ENCODE peak calls at places on chromosomes 16 and 17, in four cellular contexts. One of them, this sample, is unnamed. For H3K4me1, the result is how much of the 10 kb centered on the place peaks cover.

GRCh38 chr16:31201511-31202401 is 804 bp downstream of the PYCARD start:
- DNase-seq in cardiac muscle cell: no peak
- DNase-seq in ovary: peak
- DNase-seq in body of pancreas: peak
- DNase-seq in this sample: peak

GRCh38 chr17:49703557-49704277 is 4.0 kb downstream of the SLC35B1 start:
- DNase-seq in ovary: no peak
- DNase-seq in cardiac muscle cell: peak
- DNase-seq in body of pancreas: peak
- DNase-seq in this sample: no peak

GRCh38 chr17:33642002-33642401 is 348.9 kb upstream of the ASIC2 start:
- DNase-seq in cardiac muscle cell: no peak
- DNase-seq in ovary: no peak
- DNase-seq in body of pancreas: no peak
- DNase-seq in this sample: no peak

GRCh38 chr16:1116693-1117077 is 20.6 kb upstream of the C1QTNF8 start:
- DNase-seq in cardiac muscle cell: no peak
- DNase-seq in body of pancreas: no peak
- DNase-seq in ovary: no peak
- DNase-seq in this sample: no peak

GRCh38 chr17:73705594-73705993 is 61.3 kb upstream of the SDK2 start:
- DNase-seq in ovary: no peak
- DNase-seq in cardiac muscle cell: peak
- DNase-seq in body of pancreas: peak
- DNase-seq in this sample: no peak

GRCh38 chr16:15604460-15605390 is 38.2 kb downstream of the MARF1 start:
- DNase-seq in ovary: no peak
- DNase-seq in body of pancreas: no peak
- DNase-seq in cardiac muscle cell: peak
- DNase-seq in this sample: no peak

GRCh38 chr17:45003877-45004276 is 35.8 kb upstream of the C1QL1 start:
- DNase-seq in cardiac muscle cell: no peak
- DNase-seq in body of pancreas: no peak
- DNase-seq in ovary: no peak
- DNase-seq in this sample: no peak

GRCh38 chr16:66152841-66153525 is 213.5 kb upstream of the CDH5 start:
- DNase-seq in ovary: no peak
- DNase-seq in body of pancreas: no peak
- DNase-seq in cardiac muscle cell: peak
- DNase-seq in this sample: no peak

GRCh38 chr17:80289631-80290030 is 29.0 kb downstream of the RNF213 start:
- DNase-seq in body of pancreas: no peak
- DNase-seq in cardiac muscle cell: no peak
- DNase-seq in ovary: no peak
- DNase-seq in this sample: no peak

GRCh38 chr17:47995241-47995935 is 24.5 kb downstream of the CDK5RAP3 start:
- DNase-seq in ovary: no peak
- DNase-seq in cardiac muscle cell: no peak
- DNase-seq in body of pancreas: peak
- DNase-seq in this sample: no peak

GRCh38 chr17:69460963-69461922 is 46.7 kb downstream of the MAP2K6 start:
- DNase-seq in ovary: no peak
- DNase-seq in body of pancreas: no peak
- DNase-seq in cardiac muscle cell: no peak
- DNase-seq in this sample: no peak

GRCh38 chr16:89038811-89039735 is 54.6 kb upstream of the ACSF3 start:
- DNase-seq in ovary: no peak
- DNase-seq in cardiac muscle cell: no peak
- DNase-seq in body of pancreas: no peak
- DNase-seq in this sample: peak

GRCh38 chr16:70470927-70471341 is 16.5 kb downstream of the FCSK start:
- DNase-seq in ovary: no peak
- DNase-seq in body of pancreas: peak
- DNase-seq in cardiac muscle cell: peak
- DNase-seq in this sample: peak

GRCh38 chr17:45149669-45150603 is 1.7 kb downstream of the HEXIM1 start:
- DNase-seq in body of pancreas: peak
- DNase-seq in ovary: peak
- DNase-seq in cardiac muscle cell: peak
- DNase-seq in this sample: peak

GRCh38 chr16:728131-728889 is 1.4 kb downstream of the HAGHL start:
- DNase-seq in body of pancreas: peak
- DNase-seq in ovary: no peak
- DNase-seq in cardiac muscle cell: peak
- DNase-seq in this sample: peak

GRCh38 chr17:29589524-29590260 is at the start of gene GIT1:
- DNase-seq in body of pancreas: peak
- DNase-seq in ovary: peak
- DNase-seq in cardiac muscle cell: peak
- DNase-seq in this sample: peak
- H3K4me1 ChIP-seq in body of pancreas: half or more
- H3K4me1 ChIP-seq in ovary: under half
- H3K4me1 ChIP-seq in cardiac muscle cell: under half
- H3K4me1 ChIP-seq in this sample: under half

GRCh38 chr17:17693955-17694228 is 12.6 kb downstream of the RAI1 start:
- DNase-seq in ovary: no peak
- DNase-seq in cardiac muscle cell: no peak
- DNase-seq in body of pancreas: no peak
- DNase-seq in this sample: no peak

GRCh38 chr17:17692353-17693252 is 11.3 kb downstream of the RAI1 start:
- DNase-seq in ovary: no peak
- DNase-seq in cardiac muscle cell: no peak
- DNase-seq in body of pancreas: no peak
- DNase-seq in this sample: peak

GRCh38 chr17:17696075-17696474 is 14.8 kb downstream of the RAI1 start:
- DNase-seq in cardiac muscle cell: no peak
- DNase-seq in body of pancreas: no peak
- DNase-seq in ovary: no peak
- DNase-seq in this sample: no peak

GRCh38 chr17:17693253-17693954 is 12.1 kb downstream of the RAI1 start:
- DNase-seq in body of pancreas: peak
- DNase-seq in cardiac muscle cell: peak
- DNase-seq in ovary: peak
- DNase-seq in this sample: peak

DNA sequence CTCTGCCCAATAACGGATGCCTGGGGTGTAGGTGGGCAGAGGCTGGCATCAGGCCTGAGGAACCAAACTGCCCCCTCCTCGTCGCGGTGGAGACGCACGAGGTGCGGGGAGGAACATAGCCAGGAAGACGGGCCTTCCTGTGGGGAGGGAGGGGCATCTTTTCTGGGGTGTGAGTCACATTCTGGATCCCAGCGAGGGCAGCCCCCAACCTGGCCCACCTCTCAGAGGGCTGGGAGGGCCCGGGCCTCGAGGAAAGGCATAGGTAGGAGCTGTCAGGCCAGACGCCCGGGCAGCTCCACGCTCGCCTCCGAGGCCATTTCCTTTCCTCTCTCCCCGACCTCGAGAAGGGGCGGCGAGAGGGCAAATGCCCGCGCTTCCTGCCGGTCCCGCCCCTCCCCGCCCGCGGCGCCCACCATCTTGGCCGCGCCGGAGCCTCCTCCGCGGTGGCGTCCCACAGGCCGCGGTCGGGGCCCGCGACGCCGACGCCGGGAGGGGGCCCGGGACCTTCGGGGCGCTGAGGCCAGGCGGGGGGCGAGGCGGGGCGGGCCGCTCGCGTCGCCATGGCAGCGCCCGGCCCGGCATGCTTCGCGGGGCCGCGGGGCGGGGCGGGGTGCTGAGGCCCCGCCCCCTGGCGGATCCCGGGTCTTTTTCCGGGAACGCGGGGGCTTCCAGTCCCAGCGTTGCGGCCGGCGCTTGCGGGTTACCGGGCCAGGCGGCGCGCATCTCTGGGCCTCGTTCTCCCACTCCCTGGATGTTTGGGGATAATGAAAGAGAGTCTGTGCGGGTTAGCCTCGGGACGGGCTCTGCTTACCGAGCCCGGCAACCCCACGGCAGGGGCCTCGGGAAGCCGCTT is 13.2 kb downstream of the RAI1 start:
- DNase-seq in ovary: peak
- DNase-seq in cardiac muscle cell: peak
- DNase-seq in body of pancreas: peak
- DNase-seq in this sample: peak
- H3K27ac ChIP-seq in ovary: peak
- H3K27ac ChIP-seq in cardiac muscle cell: peak
- H3K27ac ChIP-seq in body of pancreas: peak
- H3K27ac ChIP-seq in this sample: peak

GRCh38 chr17:8109669-8110455 is 8.5 kb downstream of the ALOXE3 start:
- DNase-seq in cardiac muscle cell: peak
- DNase-seq in ovary: peak
- DNase-seq in body of pancreas: peak
- DNase-seq in this sample: peak
- H3K4me3 ChIP-seq in cardiac muscle cell: peak
- H3K4me3 ChIP-seq in ovary: peak
- H3K4me3 ChIP-seq in body of pancreas: no peak
- H3K4me3 ChIP-seq in this sample: peak

GRCh38 chr17:78920528-78920927 is 4.7 kb downstream of the TIMP2 start:
- DNase-seq in ovary: no peak
- DNase-seq in body of pancreas: no peak
- DNase-seq in cardiac muscle cell: no peak
- DNase-seq in this sample: no peak

GRCh38 chr17:78917451-78918307 is 7.5 kb downstream of the TIMP2 start:
- DNase-seq in body of pancreas: no peak
- DNase-seq in ovary: no peak
- DNase-seq in cardiac muscle cell: no peak
- DNase-seq in this sample: no peak

GRCh38 chr17:78921437-78921971 is 3.7 kb downstream of the TIMP2 start:
- DNase-seq in ovary: peak
- DNase-seq in cardiac muscle cell: peak
- DNase-seq in body of pancreas: peak
- DNase-seq in this sample: peak

GRCh38 chr17:78918979-78919378 is 6.2 kb downstream of the TIMP2 start:
- DNase-seq in body of pancreas: peak
- DNase-seq in ovary: peak
- DNase-seq in cardiac muscle cell: no peak
- DNase-seq in this sample: peak

DNA sequence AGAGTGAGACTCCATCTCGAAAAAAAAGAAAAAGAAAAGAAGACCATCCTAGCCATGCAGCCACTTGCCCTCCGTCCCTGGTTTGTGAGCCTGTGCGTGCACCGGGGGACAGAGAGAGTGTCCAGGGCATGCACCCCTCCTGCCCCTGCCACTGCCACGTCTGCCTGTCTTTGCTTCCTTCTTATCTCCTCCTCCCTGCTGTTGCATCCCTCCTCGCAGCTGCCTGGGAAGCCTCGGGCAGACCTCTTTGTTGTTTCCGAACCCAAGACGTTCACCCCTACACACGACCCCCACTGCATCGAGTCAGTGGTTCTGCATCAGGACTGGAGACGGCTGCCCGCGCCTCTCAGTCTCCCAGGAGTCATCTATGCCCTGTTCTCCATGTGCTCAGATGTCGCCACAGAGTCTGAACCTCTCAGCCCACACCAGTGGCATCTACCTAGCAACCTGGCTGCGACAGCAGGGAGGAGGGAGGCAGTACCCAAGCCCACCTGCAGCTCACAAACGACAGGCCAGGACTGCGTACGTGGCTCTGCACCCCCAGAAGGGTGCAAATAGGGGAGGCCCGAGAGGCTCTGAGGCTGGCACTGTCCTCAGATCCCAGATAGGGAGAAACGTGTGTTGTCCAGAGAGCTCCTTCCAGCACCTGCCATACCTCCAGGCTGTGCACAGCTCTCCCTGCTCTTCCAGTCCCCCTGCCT is 5.2 kb downstream of the TIMP2 start:
- DNase-seq in body of pancreas: no peak
- DNase-seq in cardiac muscle cell: no peak
- DNase-seq in ovary: peak
- DNase-seq in this sample: peak
- H3K4me1 ChIP-seq in body of pancreas: half or more
- H3K4me1 ChIP-seq in cardiac muscle cell: under half
- H3K4me1 ChIP-seq in ovary: half or more
- H3K4me1 ChIP-seq in this sample: under half

DNA sequence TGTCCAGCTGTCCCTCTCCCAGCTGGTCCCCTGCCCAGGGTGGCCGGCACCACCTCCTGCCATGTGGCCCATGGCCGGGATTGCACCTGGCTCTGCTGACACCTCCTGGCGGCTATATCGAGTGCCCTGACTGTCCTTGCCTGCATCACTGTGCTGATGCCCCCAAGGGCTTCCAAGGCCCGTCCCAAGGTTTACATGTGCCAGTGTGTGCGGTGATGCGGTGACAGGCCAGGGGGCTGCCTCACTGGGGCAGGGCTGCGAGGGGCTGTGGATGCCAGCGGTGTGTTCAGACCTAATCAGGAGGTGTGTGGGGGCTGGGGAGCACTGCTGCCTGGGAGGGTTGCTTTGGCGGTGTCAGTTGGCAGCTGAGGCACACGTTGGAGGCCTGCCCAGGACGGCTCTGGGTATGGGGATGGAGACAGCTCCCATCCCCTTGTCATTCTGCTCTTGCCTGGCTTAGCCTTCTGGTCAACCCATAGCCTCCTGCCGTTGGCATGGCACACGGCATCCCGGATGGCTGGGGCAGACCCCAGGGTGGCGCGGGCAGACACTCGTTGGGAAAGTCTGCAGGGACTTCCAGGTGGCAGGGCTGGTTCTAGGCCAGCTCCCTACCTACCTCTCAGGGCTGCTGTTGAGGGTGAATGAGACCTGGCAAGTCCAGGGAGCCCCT is 5.5 kb downstream of the MAP2K3 start:
- DNase-seq in body of pancreas: peak
- DNase-seq in ovary: no peak
- DNase-seq in cardiac muscle cell: peak
- DNase-seq in this sample: peak
- H3K27ac ChIP-seq in body of pancreas: peak
- H3K27ac ChIP-seq in ovary: no peak
- H3K27ac ChIP-seq in cardiac muscle cell: no peak
- H3K27ac ChIP-seq in this sample: peak

GRCh38 chr17:58572846-58573245 is 58.4 kb upstream of the MTMR4 start:
- DNase-seq in ovary: no peak
- DNase-seq in body of pancreas: no peak
- DNase-seq in cardiac muscle cell: no peak
- DNase-seq in this sample: no peak

GRCh38 chr17:58570758-58571157 is 56.3 kb upstream of the MTMR4 start:
- DNase-seq in body of pancreas: no peak
- DNase-seq in ovary: no peak
- DNase-seq in cardiac muscle cell: no peak
- DNase-seq in this sample: no peak

GRCh38 chr17:58576679-58577367 is 62.4 kb upstream of the MTMR4 start:
- DNase-seq in cardiac muscle cell: no peak
- DNase-seq in body of pancreas: no peak
- DNase-seq in ovary: no peak
- DNase-seq in this sample: no peak

GRCh38 chr17:58575511-58575910 is 61.1 kb upstream of the MTMR4 start:
- DNase-seq in body of pancreas: no peak
- DNase-seq in ovary: no peak
- DNase-seq in cardiac muscle cell: peak
- DNase-seq in this sample: no peak

DNA sequence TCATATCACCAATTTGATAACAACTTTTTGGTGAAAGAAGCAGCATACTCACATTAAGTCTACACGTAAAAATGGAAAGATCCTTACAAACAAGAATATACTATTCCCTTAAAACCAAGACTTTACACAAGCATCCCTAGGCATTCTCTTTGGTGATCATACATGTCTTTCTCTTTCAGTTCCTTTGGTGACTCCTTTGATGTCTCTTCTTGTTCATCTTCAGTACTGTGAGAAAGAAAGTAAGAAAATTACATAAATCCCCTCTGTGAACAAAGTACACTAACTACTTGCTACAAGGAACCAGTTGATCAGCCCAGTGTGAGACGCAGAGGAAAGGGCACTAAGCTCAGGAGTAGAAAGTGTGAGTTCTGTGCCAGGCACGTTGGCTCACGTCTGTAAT is 59.6 kb upstream of the MTMR4 start:
- DNase-seq in body of pancreas: no peak
- DNase-seq in cardiac muscle cell: no peak
- DNase-seq in ovary: no peak
- DNase-seq in this sample: no peak
- H3K4me3 ChIP-seq in body of pancreas: no peak
- H3K4me3 ChIP-seq in cardiac muscle cell: no peak
- H3K4me3 ChIP-seq in ovary: no peak
- H3K4me3 ChIP-seq in this sample: no peak